ENCODE peak calls at places on chromosomes 6 and 20, in seven cellular contexts. One of them, this sample, is unnamed. For H3K9me3, the result is how much of the 10 kb centered on the place peaks cover.

GRCh38 chr6:30915591-30915946 is 1.5 kb downstream of the VARS2 start:
- DNase-seq in uterus: no peak
- DNase-seq in WERI-Rb-1: peak
- DNase-seq in colonic mucosa: peak
- DNase-seq in lower lobe of right lung: peak
- DNase-seq in Panc1: no peak
- DNase-seq in cardiac muscle cell: peak
- DNase-seq in this sample: peak

GRCh38 chr6:73566954-73567591 is 46.2 kb upstream of the EEF1A1 start:
- DNase-seq in uterus: peak
- DNase-seq in WERI-Rb-1: no peak
- DNase-seq in colonic mucosa: peak
- DNase-seq in lower lobe of right lung: peak
- DNase-seq in Panc1: no peak
- DNase-seq in cardiac muscle cell: no peak
- DNase-seq in this sample: peak

GRCh38 chr20:38094373-38094775 is 60.8 kb downstream of the RPRD1B start:
- DNase-seq in uterus: no peak
- DNase-seq in WERI-Rb-1: no peak
- DNase-seq in colonic mucosa: no peak
- DNase-seq in lower lobe of right lung: no peak
- DNase-seq in Panc1: peak
- DNase-seq in cardiac muscle cell: no peak
- DNase-seq in this sample: no peak

GRCh38 chr6:70838907-70839285 is 118.0 kb downstream of the B3GAT2 start:
- DNase-seq in uterus: no peak
- DNase-seq in WERI-Rb-1: no peak
- DNase-seq in colonic mucosa: no peak
- DNase-seq in lower lobe of right lung: no peak
- DNase-seq in Panc1: no peak
- DNase-seq in cardiac muscle cell: no peak
- DNase-seq in this sample: no peak

GRCh38 chr20:52422574-52423463 is 231.2 kb upstream of the ZFP64 start:
- DNase-seq in uterus: no peak
- DNase-seq in WERI-Rb-1: no peak
- DNase-seq in colonic mucosa: no peak
- DNase-seq in lower lobe of right lung: no peak
- DNase-seq in Panc1: no peak
- DNase-seq in cardiac muscle cell: no peak
- DNase-seq in this sample: no peak

GRCh38 chr20:47263080-47263479 is 93.4 kb downstream of the ZMYND8 start:
- DNase-seq in uterus: no peak
- DNase-seq in WERI-Rb-1: no peak
- DNase-seq in colonic mucosa: no peak
- DNase-seq in lower lobe of right lung: no peak
- DNase-seq in Panc1: no peak
- DNase-seq in cardiac muscle cell: no peak
- DNase-seq in this sample: no peak

GRCh38 chr20:52104546-52105044 is 87.0 kb downstream of the ZFP64 start:
- DNase-seq in uterus: no peak
- DNase-seq in WERI-Rb-1: no peak
- DNase-seq in colonic mucosa: no peak
- DNase-seq in lower lobe of right lung: no peak
- DNase-seq in Panc1: no peak
- DNase-seq in cardiac muscle cell: peak
- DNase-seq in this sample: no peak

GRCh38 chr20:4876301-4876700 is 125.0 kb downstream of the SLC23A2 start:
- DNase-seq in uterus: no peak
- DNase-seq in WERI-Rb-1: no peak
- DNase-seq in colonic mucosa: no peak
- DNase-seq in lower lobe of right lung: no peak
- DNase-seq in Panc1: no peak
- DNase-seq in cardiac muscle cell: no peak
- DNase-seq in this sample: no peak

GRCh38 chr6:44102527-44102926 is 24.7 kb downstream of the MRPL14 start:
- DNase-seq in uterus: no peak
- DNase-seq in WERI-Rb-1: no peak
- DNase-seq in colonic mucosa: no peak
- DNase-seq in lower lobe of right lung: no peak
- DNase-seq in Panc1: no peak
- DNase-seq in cardiac muscle cell: no peak
- DNase-seq in this sample: no peak

GRCh38 chr6:84669945-84670344 is 94.5 kb downstream of the TBX18 start:
- DNase-seq in uterus: no peak
- DNase-seq in WERI-Rb-1: no peak
- DNase-seq in colonic mucosa: no peak
- DNase-seq in lower lobe of right lung: no peak
- DNase-seq in Panc1: no peak
- DNase-seq in cardiac muscle cell: no peak
- DNase-seq in this sample: no peak

GRCh38 chr6:7313505-7314165 is 636 bp upstream of the SSR1 start:
- DNase-seq in uterus: peak
- DNase-seq in WERI-Rb-1: peak
- DNase-seq in colonic mucosa: peak
- DNase-seq in lower lobe of right lung: no peak
- DNase-seq in Panc1: no peak
- DNase-seq in cardiac muscle cell: no peak
- DNase-seq in this sample: no peak

GRCh38 chr6:11392778-11393507 is 144.6 kb upstream of the TMEM170B start:
- DNase-seq in uterus: no peak
- DNase-seq in WERI-Rb-1: no peak
- DNase-seq in colonic mucosa: peak
- DNase-seq in lower lobe of right lung: peak
- DNase-seq in Panc1: no peak
- DNase-seq in cardiac muscle cell: no peak
- DNase-seq in this sample: no peak

GRCh38 chr6:1622220-1622841 is 12.6 kb downstream of the FOXC1 start:
- DNase-seq in uterus: no peak
- DNase-seq in WERI-Rb-1: no peak
- DNase-seq in colonic mucosa: no peak
- DNase-seq in lower lobe of right lung: no peak
- DNase-seq in Panc1: no peak
- DNase-seq in cardiac muscle cell: no peak
- DNase-seq in this sample: no peak

DNA sequence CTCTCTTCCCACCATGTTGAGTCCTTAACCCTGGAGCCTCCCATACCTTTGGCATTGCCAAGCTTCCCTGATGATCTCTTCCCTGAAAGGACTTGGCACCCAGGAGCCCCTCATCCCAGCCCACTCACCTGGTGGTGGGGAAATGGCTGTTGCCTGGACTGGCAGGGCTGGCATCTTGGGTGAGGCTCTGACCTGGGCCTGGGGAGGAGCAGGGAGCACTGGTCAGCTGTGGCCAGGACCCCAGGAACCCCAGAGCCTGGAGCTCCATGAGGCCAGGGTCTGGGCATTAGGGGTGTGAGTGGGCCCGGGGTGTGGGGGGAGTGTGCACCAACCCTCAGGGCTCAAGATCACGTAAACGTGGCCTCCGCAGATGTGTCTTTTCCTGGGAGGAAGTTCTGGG is 9.5 kb downstream of the SDCBP2 start:
- DNase-seq in uterus: no peak
- DNase-seq in WERI-Rb-1: no peak
- DNase-seq in colonic mucosa: no peak
- DNase-seq in lower lobe of right lung: no peak
- DNase-seq in Panc1: no peak
- DNase-seq in cardiac muscle cell: no peak
- DNase-seq in this sample: no peak
- TF ChIP-seq CTCF in uterus: no peak
- TF ChIP-seq CTCF in WERI-Rb-1: no peak
- TF ChIP-seq CTCF in colonic mucosa: no peak
- TF ChIP-seq CTCF in lower lobe of right lung: no peak
- TF ChIP-seq CTCF in Panc1: no peak
- TF ChIP-seq CTCF in cardiac muscle cell: no peak
- TF ChIP-seq CTCF in this sample: no peak

GRCh38 chr6:66985816-66986215 is 1278.8 kb upstream of the EYS start:
- DNase-seq in uterus: no peak
- DNase-seq in WERI-Rb-1: no peak
- DNase-seq in colonic mucosa: no peak
- DNase-seq in lower lobe of right lung: no peak
- DNase-seq in Panc1: no peak
- DNase-seq in cardiac muscle cell: no peak
- DNase-seq in this sample: no peak
- H3K9me3 ChIP-seq in uterus: under half
- H3K9me3 ChIP-seq in WERI-Rb-1: under half
- H3K9me3 ChIP-seq in colonic mucosa: under half
- H3K9me3 ChIP-seq in lower lobe of right lung: under half
- H3K9me3 ChIP-seq in Panc1: under half
- H3K9me3 ChIP-seq in cardiac muscle cell: under half
- H3K9me3 ChIP-seq in this sample: under half

GRCh38 chr20:57558614-57559285 is 2.2 kb upstream of the PCK1 start:
- DNase-seq in uterus: no peak
- DNase-seq in WERI-Rb-1: no peak
- DNase-seq in colonic mucosa: peak
- DNase-seq in lower lobe of right lung: no peak
- DNase-seq in Panc1: no peak
- DNase-seq in cardiac muscle cell: no peak
- DNase-seq in this sample: no peak
- TF ChIP-seq CTCF in uterus: no peak
- TF ChIP-seq CTCF in WERI-Rb-1: no peak
- TF ChIP-seq CTCF in colonic mucosa: no peak
- TF ChIP-seq CTCF in lower lobe of right lung: no peak
- TF ChIP-seq CTCF in Panc1: no peak
- TF ChIP-seq CTCF in cardiac muscle cell: no peak
- TF ChIP-seq CTCF in this sample: no peak

GRCh38 chr20:15767636-15768369 is 805.4 kb downstream of the KIF16B start:
- DNase-seq in uterus: no peak
- DNase-seq in WERI-Rb-1: no peak
- DNase-seq in colonic mucosa: no peak
- DNase-seq in lower lobe of right lung: no peak
- DNase-seq in Panc1: no peak
- DNase-seq in cardiac muscle cell: no peak
- DNase-seq in this sample: no peak
- H3K9me3 ChIP-seq in uterus: under half
- H3K9me3 ChIP-seq in WERI-Rb-1: under half
- H3K9me3 ChIP-seq in colonic mucosa: under half
- H3K9me3 ChIP-seq in lower lobe of right lung: under half
- H3K9me3 ChIP-seq in Panc1: under half
- H3K9me3 ChIP-seq in cardiac muscle cell: under half
- H3K9me3 ChIP-seq in this sample: under half

GRCh38 chr6:68915591-68915990 is 280.5 kb downstream of the ADGRB3 start:
- DNase-seq in uterus: no peak
- DNase-seq in WERI-Rb-1: no peak
- DNase-seq in colonic mucosa: no peak
- DNase-seq in lower lobe of right lung: no peak
- DNase-seq in Panc1: no peak
- DNase-seq in cardiac muscle cell: no peak
- DNase-seq in this sample: no peak

GRCh38 chr6:68919537-68919936 is 284.5 kb downstream of the ADGRB3 start:
- DNase-seq in uterus: no peak
- DNase-seq in WERI-Rb-1: no peak
- DNase-seq in colonic mucosa: no peak
- DNase-seq in lower lobe of right lung: no peak
- DNase-seq in Panc1: no peak
- DNase-seq in cardiac muscle cell: no peak
- DNase-seq in this sample: no peak
- TF ChIP-seq CTCF in uterus: no peak
- TF ChIP-seq CTCF in WERI-Rb-1: no peak
- TF ChIP-seq CTCF in colonic mucosa: no peak
- TF ChIP-seq CTCF in lower lobe of right lung: no peak
- TF ChIP-seq CTCF in Panc1: no peak
- TF ChIP-seq CTCF in cardiac muscle cell: no peak
- TF ChIP-seq CTCF in this sample: no peak

DNA sequence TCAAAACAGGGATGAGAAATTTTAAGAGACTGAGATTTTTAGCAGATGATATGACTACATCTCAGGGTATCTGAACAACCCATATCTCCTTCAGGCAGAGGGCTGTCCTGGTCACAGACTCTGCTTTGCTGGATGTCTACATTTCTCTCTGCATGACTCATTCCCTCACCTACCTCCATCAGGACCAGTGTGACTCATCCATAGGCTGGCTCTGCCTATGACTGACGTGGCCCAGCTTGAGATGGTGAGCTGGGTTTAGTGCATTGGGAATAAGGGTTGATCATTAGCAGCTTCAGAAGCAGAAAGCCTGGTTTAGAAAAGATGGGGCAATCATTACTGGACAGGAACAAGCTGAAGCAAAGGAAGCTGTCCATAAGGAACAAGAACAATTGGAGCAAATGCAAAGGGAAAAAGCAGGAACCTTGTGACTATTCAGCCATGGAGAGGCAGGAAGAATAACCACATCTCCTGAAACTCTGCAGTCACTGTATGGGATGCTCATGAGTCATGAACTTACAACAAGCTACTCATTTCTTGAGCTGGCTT is 86.4 kb upstream of the CBLN4 start:
- DNase-seq in uterus: no peak
- DNase-seq in WERI-Rb-1: no peak
- DNase-seq in colonic mucosa: no peak
- DNase-seq in lower lobe of right lung: no peak
- DNase-seq in Panc1: no peak
- DNase-seq in cardiac muscle cell: no peak
- DNase-seq in this sample: no peak
- H3K9me3 ChIP-seq in uterus: under half
- H3K9me3 ChIP-seq in WERI-Rb-1: under half
- H3K9me3 ChIP-seq in colonic mucosa: under half
- H3K9me3 ChIP-seq in lower lobe of right lung: under half
- H3K9me3 ChIP-seq in Panc1: under half
- H3K9me3 ChIP-seq in cardiac muscle cell: under half
- H3K9me3 ChIP-seq in this sample: under half

GRCh38 chr6:166942393-166943168 is 13.8 kb downstream of the RNASET2 start:
- DNase-seq in uterus: no peak
- DNase-seq in WERI-Rb-1: no peak
- DNase-seq in colonic mucosa: peak
- DNase-seq in lower lobe of right lung: peak
- DNase-seq in Panc1: no peak
- DNase-seq in cardiac muscle cell: no peak
- DNase-seq in this sample: no peak
- TF ChIP-seq CTCF in uterus: no peak
- TF ChIP-seq CTCF in WERI-Rb-1: no peak
- TF ChIP-seq CTCF in colonic mucosa: no peak
- TF ChIP-seq CTCF in lower lobe of right lung: no peak
- TF ChIP-seq CTCF in Panc1: no peak
- TF ChIP-seq CTCF in cardiac muscle cell: no peak
- TF ChIP-seq CTCF in this sample: no peak